ENCODE peak calls at places on chromosomes 7 and 10, in nine cellular contexts. O is amygdala, X is iris pigment epithelial cell, G is AG08395, M is heart right ventricle, A is lower lobe of right lung, C is astrocyte, S is SJSA1, W is NCI-H446 treated with DMSO at 0.1 percent for 48 hours. U is an unnamed sample.

GRCh38 chr7:7421850-7422249 is 113.8 kb downstream of the COL28A1 start:
- DNase-seq in O (no peak), X (no peak), G (no peak), M (no peak), A (no peak), C (no peak), S (no peak), W (no peak), U (no peak)

GRCh38 chr10:118667732-118668131 is 72.3 kb upstream of the PRLHR start:
- DNase-seq in O (no peak), X (no peak), G (no peak), M (no peak), A (no peak), C (no peak), S (no peak), W (no peak), U (no peak)

GRCh38 chr7:70047891-70048448 is 449.7 kb downstream of the AUTS2 start:
- DNase-seq in O (no peak), X (no peak), G (no peak), M (no peak), A (no peak), C (no peak), S (no peak), W (no peak), U (no peak)

GRCh38 chr10:131242007-131242406 is 69.5 kb downstream of the TCERG1L start:
- DNase-seq in O (no peak), X (peak), G (no peak), M (no peak), A (peak), C (no peak), S (no peak), W (no peak), U (no peak)

GRCh38 chr7:7642081-7642480 is 1.5 kb downstream of the UMAD1 start:
- DNase-seq in O (no peak), X (no peak), G (no peak), M (no peak), A (no peak), C (no peak), S (no peak), W (no peak), U (no peak)

GRCh38 chr10:70784476-70784875 is 701 bp downstream of the TBATA start:
- DNase-seq in O (no peak), X (peak), G (no peak), M (no peak), A (no peak), C (peak), S (no peak), W (no peak), U (no peak)

GRCh38 chr7:22295402-22296264 is 61.3 kb downstream of the RAPGEF5 start:
- DNase-seq in O (no peak), X (no peak), G (no peak), M (no peak), A (no peak), C (no peak), S (no peak), W (no peak), U (no peak)

GRCh38 chr7:45174966-45175765 is 17.6 kb downstream of the RAMP3 start:
- DNase-seq in O (no peak), X (no peak), G (no peak), M (no peak), A (peak), C (no peak), S (no peak), W (no peak), U (peak)

GRCh38 chr7:45897042-45897690 is 8.9 kb downstream of the IGFBP1 start:
- DNase-seq in O (no peak), X (peak), G (peak), M (no peak), A (no peak), C (peak), S (peak), W (no peak), U (no peak)

GRCh38 chr7:107939472-107940145 is 48.6 kb downstream of the DLD start:
- DNase-seq in O (no peak), X (peak), G (peak), M (peak), A (peak), C (peak), S (peak), W (peak), U (peak)

GRCh38 chr7:159099711-159100231 is 44.9 kb downstream of the VIPR2 start:
- DNase-seq in O (no peak), X (no peak), G (no peak), M (no peak), A (no peak), C (no peak), S (no peak), W (no peak), U (peak)

GRCh38 chr10:62501547-62501946 is 127.4 kb downstream of the ZNF365 start:
- DNase-seq in O (no peak), X (peak), G (peak), M (no peak), A (no peak), C (peak), S (no peak), W (no peak), U (no peak)

GRCh38 chr10:3085785-3086567 is 18.6 kb downstream of the PFKP start:
- DNase-seq in O (no peak), X (no peak), G (no peak), M (no peak), A (no peak), C (no peak), S (peak), W (no peak), U (peak)

GRCh38 chr10:43574035-43574892 is at the start of gene ZNF239:
- DNase-seq in O (peak), X (peak), G (peak), M (peak), A (peak), C (peak), S (peak), W (peak), U (peak)

GRCh38 chr10:117519895-117520294 is 22.7 kb upstream of the EMX2 start:
- DNase-seq in O (no peak), X (no peak), G (no peak), M (no peak), A (no peak), C (no peak), S (no peak), W (no peak), U (no peak)

GRCh38 chr7:157425761-157426160 is 89.0 kb downstream of the DNAJB6 start:
- DNase-seq in O (no peak), X (no peak), G (no peak), M (no peak), A (peak), C (no peak), S (no peak), W (no peak), U (peak)

GRCh38 chr7:2527505-2528464 is 8.2 kb downstream of the LFNG start:
- DNase-seq in O (no peak), X (peak), G (peak), M (peak), A (peak), C (peak), S (peak), W (no peak), U (peak)

GRCh38 chr10:71217266-71218045 is 5.1 kb downstream of the UNC5B start:
- DNase-seq in O (no peak), X (peak), G (no peak), M (peak), A (no peak), C (no peak), S (no peak), W (no peak), U (no peak)

GRCh38 chr7:24842029-24842428 is 84.8 kb upstream of the GSDME start:
- DNase-seq in O (no peak), X (no peak), G (no peak), M (no peak), A (no peak), C (no peak), S (no peak), W (no peak), U (no peak)

GRCh38 chr10:15225511-15225910 is 57.0 kb upstream of the NMT2 start:
- DNase-seq in O (no peak), X (no peak), G (no peak), M (no peak), A (no peak), C (no peak), S (no peak), W (no peak), U (no peak)

GRCh38 chr10:55287346-55287745 is 486.3 kb upstream of the PCDH15 start:
- DNase-seq in O (no peak), X (no peak), G (no peak), M (no peak), A (no peak), C (no peak), S (no peak), W (no peak), U (no peak)

GRCh38 chr7:107563761-107564552 is at the start of the genes COG5 and DUS4L:
- DNase-seq in O (peak), X (peak), G (peak), M (peak), A (peak), C (peak), S (peak), W (peak), U (peak)

GRCh38 chr7:7944619-7945282 is 23.8 kb upstream of the GLCCI1 start:
- DNase-seq in O (no peak), X (no peak), G (no peak), M (no peak), A (no peak), C (no peak), S (no peak), W (no peak), U (peak)

GRCh38 chr10:119479048-119479394 is 63.5 kb downstream of the RGS10 start:
- DNase-seq in O (no peak), X (no peak), G (peak), M (no peak), A (no peak), C (no peak), S (no peak), W (no peak), U (no peak)

GRCh38 chr10:133110609-133111275 is 23.0 kb downstream of the ADGRA1 start:
- DNase-seq in O (no peak), X (no peak), G (no peak), M (no peak), A (no peak), C (no peak), S (no peak), W (no peak), U (no peak)

GRCh38 chr7:41238851-41239331 is 464.0 kb downstream of the INHBA start:
- DNase-seq in O (no peak), X (peak), G (peak), M (no peak), A (no peak), C (peak), S (peak), W (no peak), U (no peak)

GRCh38 chr7:83161186-83161585 is 1.5 kb downstream of the PCLO start:
- DNase-seq in O (no peak), X (no peak), G (no peak), M (no peak), A (no peak), C (no peak), S (no peak), W (no peak), U (no peak)

GRCh38 chr7:155298288-155298833 is 683 bp downstream of the INSIG1 start:
- DNase-seq in O (no peak), X (peak), G (no peak), M (peak), A (no peak), C (no peak), S (no peak), W (no peak), U (no peak)

GRCh38 chr10:22774102-22774501 is 59.7 kb upstream of the PIP4K2A start:
- DNase-seq in O (no peak), X (no peak), G (no peak), M (no peak), A (no peak), C (no peak), S (no peak), W (no peak), U (no peak)

GRCh38 chr10:124092270-124093075 is 925 bp downstream of the CHST15 start:
- DNase-seq in O (no peak), X (peak), G (peak), M (peak), A (peak), C (peak), S (no peak), W (no peak), U (peak)

GRCh38 chr7:44147026-44147881 is 6.1 kb upstream of the MYL7 start:
- DNase-seq in O (no peak), X (no peak), G (no peak), M (peak), A (no peak), C (no peak), S (no peak), W (no peak), U (peak)

GRCh38 chr7:144011458-144012230 is 11.5 kb downstream of the OR6B1 start:
- DNase-seq in O (no peak), X (no peak), G (peak), M (no peak), A (no peak), C (no peak), S (no peak), W (no peak), U (no peak)

GRCh38 chr7:29496355-29497020 is 67.1 kb upstream of the PRR15 start:
- DNase-seq in O (no peak), X (no peak), G (no peak), M (no peak), A (no peak), C (no peak), S (no peak), W (no peak), U (no peak)

GRCh38 chr7:70696139-70696782 is 435.7 kb upstream of the GALNT17 start:
- DNase-seq in O (no peak), X (peak), G (no peak), M (no peak), A (no peak), C (peak), S (no peak), W (peak), U (no peak)

U was measured in kidney.